ENCODE peak calls at places on chromosomes 7 and 10, in seven cellular contexts. Z is prostate gland; J is frontal cortex; A is neural crest cell; F is effector CD8-positive, alpha-beta T cell; X is HEK293T; D is pons. I is an unnamed sample.

GRCh38 chr7:148670807-148671206 is 27.9 kb upstream of the CUL1 start:
- DNase-seq in Z (no peak), J (no peak), A (no peak), F (no peak), X (no peak), D (peak; percentile 19), I (no peak)

GRCh38 chr10:71776528-71776927 is 3.2 kb upstream of the VSIR start:
- DNase-seq in Z (no peak), J (no peak), A (no peak), F (no peak), X (no peak), D (peak; percentile 64), I (no peak)

GRCh38 chr7:41885748-41886147 is 182.9 kb upstream of the INHBA start:
- DNase-seq in Z (no peak), J (no peak), A (no peak), F (no peak), X (no peak), D (no peak), I (no peak)

GRCh38 chr7:70298780-70299446 is 700.6 kb downstream of the AUTS2 start:
- DNase-seq in Z (no peak), J (peak; percentile 10), A (no peak), F (no peak), X (no peak), D (no peak), I (no peak)

GRCh38 chr10:17273403-17273802 is 45.4 kb downstream of the VIM start:
- DNase-seq in Z (no peak), J (no peak), A (no peak), F (no peak), X (no peak), D (no peak), I (peak; percentile 79)

GRCh38 chr10:123140164-123140982 is 4.6 kb downstream of the HMX3 start:
- DNase-seq in Z (no peak), J (no peak), A (no peak), F (no peak), X (no peak), D (no peak), I (no peak)

GRCh38 chr7:70016044-70016770 is 417.9 kb downstream of the AUTS2 start:
- DNase-seq in Z (no peak), J (no peak), A (no peak), F (no peak), X (no peak), D (no peak), I (peak; percentile 68)

GRCh38 chr10:25026463-25026862 is 10.1 kb downstream of the THNSL1 start:
- DNase-seq in Z (no peak), J (no peak), A (no peak), F (no peak), X (no peak), D (peak; percentile 86), I (no peak)

GRCh38 chr10:54444184-54444583 is 356.8 kb downstream of the PCDH15 start:
- DNase-seq in Z (no peak), J (no peak), A (no peak), F (no peak), X (no peak), D (no peak), I (no peak)

GRCh38 chr7:80943342-80943741 is 24.5 kb upstream of the SEMA3C start:
- DNase-seq in Z (no peak), J (no peak), A (no peak), F (no peak), X (no peak), D (no peak), I (no peak)

GRCh38 chr7:23074443-23075244 is 30.9 kb upstream of the KLHL7 start:
- DNase-seq in Z (no peak), J (no peak), A (no peak), F (no peak), X (no peak), D (no peak), I (peak; percentile 24)

GRCh38 chr7:93382362-93382761 is 150.2 kb downstream of the VPS50 start:
- DNase-seq in Z (no peak), J (no peak), A (no peak), F (no peak), X (no peak), D (no peak), I (peak; percentile 13)

GRCh38 chr7:128166603-128167315 is 74.3 kb upstream of the LEP start:
- DNase-seq in Z (no peak), J (peak; percentile 33), A (no peak), F (no peak), X (no peak), D (no peak), I (peak; percentile 44)

GRCh38 chr7:95509199-95509598 is 23.5 kb downstream of the ASB4 start:
- DNase-seq in Z (no peak), J (peak; percentile 28), A (peak; percentile 48), F (no peak), X (no peak), D (no peak), I (peak; percentile 69)

GRCh38 chr10:110151871-110152270 is 55.5 kb upstream of the MXI1 start:
- DNase-seq in Z (no peak), J (no peak), A (no peak), F (no peak), X (no peak), D (no peak), I (no peak)

GRCh38 chr7:149837620-149838223 is 453 bp upstream of the ZNF862 start:
- DNase-seq in Z (no peak), J (no peak), A (no peak), F (no peak), X (no peak), D (no peak), I (no peak)

GRCh38 chr10:114394531-114394930 is 9.8 kb downstream of the AFAP1L2 start:
- DNase-seq in Z (no peak), J (no peak), A (no peak), F (no peak), X (no peak), D (no peak), I (no peak)

GRCh38 chr7:143426479-143427142 is 16.6 kb upstream of the TAS2R60 start:
- DNase-seq in Z (no peak), J (no peak), A (no peak), F (no peak), X (no peak), D (no peak), I (no peak)

GRCh38 chr7:88522771-88523316 is 216.2 kb upstream of the STEAP4 start:
- DNase-seq in Z (no peak), J (no peak), A (no peak), F (no peak), X (no peak), D (peak; percentile 14), I (no peak)

GRCh38 chr10:26555719-26556368 is 117.7 kb downstream of the APBB1IP start:
- DNase-seq in Z (peak; percentile 23), J (no peak), A (no peak), F (no peak), X (no peak), D (peak; percentile 83), I (peak; percentile 75)

GRCh38 chr10:62491597-62491996 is 117.4 kb downstream of the ZNF365 start:
- DNase-seq in Z (no peak), J (no peak), A (no peak), F (no peak), X (no peak), D (no peak), I (no peak)

GRCh38 chr7:128728608-128729007 is 10.6 kb upstream of the CALU start:
- DNase-seq in Z (no peak), J (no peak), A (no peak), F (no peak), X (no peak), D (no peak), I (no peak)

GRCh38 chr7:21941570-21942224 is 4.0 kb downstream of the CDCA7L start:
- DNase-seq in Z (no peak), J (no peak), A (no peak), F (no peak), X (peak; percentile 43), D (no peak), I (peak; percentile 40)

GRCh38 chr10:95289921-95290421 is 832 bp downstream of the PDLIM1 start:
- DNase-seq in Z (no peak), J (no peak), A (no peak), F (no peak), X (no peak), D (no peak), I (no peak)

GRCh38 chr7:102890292-102890970 is 22.4 kb upstream of the LRRC17 start:
- DNase-seq in Z (no peak), J (no peak), A (no peak), F (no peak), X (no peak), D (no peak), I (peak; percentile 35)

GRCh38 chr7:30231271-30231670 is 53.1 kb upstream of the ZNRF2 start:
- DNase-seq in Z (no peak), J (no peak), A (no peak), F (no peak), X (no peak), D (no peak), I (no peak)

GRCh38 chr7:157136372-157136771 is 2.4 kb upstream of the UBE3C start:
- DNase-seq in Z (no peak), J (no peak), A (no peak), F (no peak), X (no peak), D (no peak), I (peak; percentile 50)

GRCh38 chr7:138243430-138243829 is 167.2 kb downstream of the AKR1D1 start:
- DNase-seq in Z (no peak), J (no peak), A (peak; percentile 42), F (no peak), X (no peak), D (no peak), I (peak; percentile 65)

GRCh38 chr7:27952393-27953290 is 212.7 kb downstream of the TAX1BP1 start:
- DNase-seq in Z (no peak), J (no peak), A (no peak), F (no peak), X (no peak), D (no peak), I (no peak)